ENCODE peak calls at places on chromosomes 5 and 9, in nine cellular contexts. H is astrocyte, N is cardiac fibroblast, J is endothelial cell, E is SK-N-SH, B is A549, W is pancreas, T is adrenal gland, U is HCT116. I is an unnamed sample.

GRCh38 chr5:127833999-127834953 is 131.1 kb downstream of the CCDC192 start:
- DNase-seq in B (no peak), W (no peak), E (no peak), U (no peak), N (peak), T (no peak), J (no peak), H (peak), I (no peak)

GRCh38 chr5:19487484-19487883 is 500.5 kb downstream of the CDH18 start:
- DNase-seq in N (no peak), W (no peak), U (no peak), T (no peak), H (no peak), B (no peak), E (no peak), J (no peak), I (no peak)

GRCh38 chr9:107707915-107708441 is 218.4 kb upstream of the KLF4 start:
- DNase-seq in B (peak), T (peak), N (peak), E (no peak), H (peak), J (no peak), W (no peak), U (no peak), I (no peak)

GRCh38 chr5:78508231-78508765 is 140.3 kb downstream of the LHFPL2 start:
- DNase-seq in E (no peak), B (no peak), H (peak), W (no peak), U (no peak), J (no peak), T (no peak), N (peak), I (no peak)

GRCh38 chr5:171762016-171762415 is 23.6 kb upstream of the SMIM23 start:
- DNase-seq in W (no peak), U (no peak), H (no peak), J (no peak), T (no peak), N (no peak), B (no peak), E (no peak), I (no peak)

GRCh38 chr5:143080407-143080806 is 310.2 kb downstream of the ARHGAP26 start:
- DNase-seq in N (no peak), W (no peak), J (no peak), B (no peak), E (no peak), H (no peak), T (no peak), U (no peak), I (no peak)

GRCh38 chr9:96022445-96023031 is 147.0 kb downstream of the ERCC6L2 start:
- DNase-seq in E (peak), J (peak), U (no peak), B (no peak), W (no peak), T (no peak), H (no peak), N (no peak), I (peak)

GRCh38 chr5:10701567-10702039 is 59.4 kb downstream of the DAP start:
- DNase-seq in W (no peak), T (peak), B (peak), H (peak), N (peak), J (peak), U (no peak), E (peak), I (no peak)

GRCh38 chr9:105835721-105836120 is 141.4 kb downstream of the TMEM38B start:
- DNase-seq in J (peak), W (peak), T (no peak), U (no peak), N (no peak), B (no peak), E (no peak), H (no peak), I (no peak)

GRCh38 chr9:134367796-134368490 is 41.7 kb downstream of the RXRA start:
- DNase-seq in E (peak), N (no peak), W (no peak), U (no peak), H (no peak), B (no peak), T (peak), J (no peak), I (no peak)

GRCh38 chr5:161547573-161548471 is 1.3 kb upstream of the GABRB2 start:
- DNase-seq in E (peak), B (no peak), N (no peak), U (no peak), W (peak), T (peak), H (no peak), J (peak), I (peak)

GRCh38 chr5:125032286-125032685 is 285.8 kb upstream of the ZNF608 start:
- DNase-seq in T (no peak), W (no peak), E (no peak), B (no peak), H (no peak), N (no peak), U (no peak), J (no peak), I (no peak)

GRCh38 chr9:133837644-133838597 is 99.8 kb upstream of the SARDH start:
- DNase-seq in B (no peak), E (no peak), N (no peak), H (no peak), J (no peak), U (no peak), T (no peak), W (peak), I (no peak)

GRCh38 chr5:31944683-31945445 is 229.3 kb downstream of the GOLPH3 start:
- DNase-seq in T (no peak), H (no peak), W (peak), N (no peak), U (no peak), J (no peak), B (no peak), E (peak), I (no peak)

GRCh38 chr9:105264380-105264779 is 19.9 kb downstream of the SLC44A1 start:
- DNase-seq in J (no peak), N (peak), B (no peak), H (no peak), W (no peak), T (no peak), E (no peak), U (peak), I (no peak)

GRCh38 chr9:137801023-137801319 is 76.6 kb upstream of the CACNA1B start:
- DNase-seq in E (no peak), T (no peak), J (no peak), U (no peak), W (peak), B (no peak), H (no peak), N (no peak), I (no peak)

GRCh38 chr5:168752416-168753190 is 173.4 kb upstream of the PANK3 start:
- DNase-seq in W (no peak), N (no peak), B (no peak), H (no peak), E (no peak), U (no peak), T (no peak), J (no peak), I (no peak)

GRCh38 chr9:71681708-71682268 is 86.5 kb downstream of the CEMIP2 start:
- DNase-seq in T (no peak), H (peak), J (no peak), N (peak), B (peak), U (peak), E (no peak), W (no peak), I (no peak)

GRCh38 chr5:117800261-117800660 is 1188.1 kb downstream of the DTWD2 start:
- DNase-seq in J (no peak), W (no peak), B (no peak), N (peak), T (no peak), U (no peak), H (no peak), E (no peak), I (no peak)

GRCh38 chr9:86614871-86615849 is 260.9 kb upstream of the TUT7 start:
- DNase-seq in W (no peak), H (peak), B (no peak), E (peak), J (peak), N (peak), U (no peak), T (peak), I (peak)

GRCh38 chr9:79028101-79028500 is 543.7 kb upstream of the TLE4 start:
- DNase-seq in E (no peak), N (peak), B (no peak), W (no peak), U (no peak), H (peak), J (no peak), T (no peak), I (no peak)

GRCh38 chr5:39424751-39425524 is at the start of gene DAB2:
- DNase-seq in E (peak), W (peak), J (peak), N (peak), B (peak), U (peak), H (peak), T (peak), I (peak)

GRCh38 chr5:18276939-18277338 is 642.7 kb downstream of the TAF11L14 start:
- DNase-seq in N (no peak), H (no peak), J (no peak), T (no peak), U (no peak), E (no peak), B (no peak), W (no peak), I (no peak)

GRCh38 chr5:40277161-40277906 is 402.4 kb upstream of the PTGER4 start:
- DNase-seq in E (no peak), U (no peak), N (no peak), W (no peak), J (no peak), H (no peak), T (no peak), B (no peak), I (peak)

GRCh38 chr9:91143162-91143561 is 218.6 kb downstream of the AUH start:
- DNase-seq in U (no peak), H (no peak), J (no peak), E (no peak), W (no peak), B (no peak), N (no peak), T (no peak), I (no peak)

GRCh38 chr9:90960941-90961340 is 159.3 kb downstream of the SYK start:
- DNase-seq in N (peak), H (no peak), J (no peak), B (no peak), T (no peak), E (no peak), W (no peak), U (no peak), I (no peak)

GRCh38 chr5:1915316-1915715 is 32.6 kb upstream of the IRX4 start:
- DNase-seq in T (no peak), B (no peak), W (no peak), N (no peak), J (no peak), U (no peak), H (no peak), E (no peak), I (no peak)

GRCh38 chr5:79193643-79194042 is 42.3 kb upstream of the JMY start:
- DNase-seq in T (peak), W (no peak), E (no peak), N (peak), B (no peak), U (no peak), H (peak), J (no peak), I (no peak)

GRCh38 chr5:106875591-106876297 is 795.0 kb downstream of the EFNA5 start:
- DNase-seq in W (peak), H (no peak), T (peak), E (no peak), N (peak), J (peak), U (peak), B (peak), I (peak)

GRCh38 chr5:862367-863243 is 11.8 kb upstream of the ZDHHC11 start:
- DNase-seq in U (no peak), N (peak), B (no peak), T (no peak), E (no peak), J (no peak), H (no peak), W (peak), I (no peak)

GRCh38 chr5:73307645-73308346 is 134.8 kb downstream of the TMEM174 start:
- DNase-seq in E (no peak), T (no peak), J (no peak), N (no peak), B (no peak), W (no peak), U (no peak), H (no peak), I (no peak)

GRCh38 chr5:77628840-77629552 is 9.5 kb downstream of the OTP start:
- DNase-seq in J (no peak), B (no peak), T (no peak), W (no peak), U (no peak), N (no peak), H (no peak), E (peak), I (no peak)

GRCh38 chr5:55338810-55339243 is 31.0 kb downstream of the MTREX start:
- DNase-seq in W (no peak), T (no peak), N (peak), B (no peak), H (no peak), U (no peak), E (no peak), J (no peak), I (peak)

GRCh38 chr5:143979044-143979690 is 167.2 kb downstream of the HMHB1 start:
- DNase-seq in H (no peak), E (no peak), U (no peak), W (no peak), T (no peak), B (no peak), N (peak), J (no peak), I (peak)

GRCh38 chr5:174571662-174572397 is 152.6 kb upstream of the MSX2 start:
- DNase-seq in U (peak), B (peak), T (peak), W (no peak), E (peak), H (peak), N (peak), J (no peak), I (no peak)

GRCh38 chr9:111298831-111299603 is 31.0 kb downstream of the OR2K2 start:
- DNase-seq in E (peak), N (peak), U (peak), W (no peak), B (peak), H (peak), J (peak), T (peak), I (peak)

GRCh38 chr9:37542488-37542887 is 33.7 kb downstream of the FBXO10 start:
- DNase-seq in T (no peak), B (no peak), U (no peak), H (no peak), N (no peak), J (no peak), E (no peak), W (no peak), I (no peak)

GRCh38 chr9:33445941-33446506 is 1.4 kb downstream of the AQP3 start:
- DNase-seq in B (no peak), J (no peak), N (no peak), T (no peak), H (no peak), W (no peak), E (no peak), U (no peak), I (no peak)

GRCh38 chr9:36064448-36065037 is 27.8 kb downstream of the RECK start:
- DNase-seq in U (no peak), H (peak), E (no peak), B (no peak), J (no peak), W (no peak), T (no peak), N (peak), I (no peak)
- TF ChIP-seq CTCF in U (no peak), H (no peak), E (no peak), B (no peak), J (no peak), W (no peak), T (no peak), N (no peak), I (no peak)

GRCh38 chr9:16032799-16033198 is 480.0 kb downstream of the CCDC171 start:
- DNase-seq in W (no peak), J (no peak), E (no peak), H (peak), B (no peak), N (peak), T (no peak), U (peak), I (no peak)
- TF ChIP-seq CTCF in W (no peak), J (no peak), E (peak), H (no peak), B (peak), N (peak), T (no peak), U (peak), I (no peak)

GRCh38 chr5:147339313-147339712 is 104.5 kb downstream of the STK32A start:
- DNase-seq in U (no peak), J (no peak), N (no peak), E (no peak), T (no peak), H (no peak), W (no peak), B (no peak), I (no peak)
- TF ChIP-seq CTCF in U (peak), J (no peak), N (peak), E (peak), T (no peak), H (no peak), W (no peak), B (no peak), I (no peak)

DNA sequence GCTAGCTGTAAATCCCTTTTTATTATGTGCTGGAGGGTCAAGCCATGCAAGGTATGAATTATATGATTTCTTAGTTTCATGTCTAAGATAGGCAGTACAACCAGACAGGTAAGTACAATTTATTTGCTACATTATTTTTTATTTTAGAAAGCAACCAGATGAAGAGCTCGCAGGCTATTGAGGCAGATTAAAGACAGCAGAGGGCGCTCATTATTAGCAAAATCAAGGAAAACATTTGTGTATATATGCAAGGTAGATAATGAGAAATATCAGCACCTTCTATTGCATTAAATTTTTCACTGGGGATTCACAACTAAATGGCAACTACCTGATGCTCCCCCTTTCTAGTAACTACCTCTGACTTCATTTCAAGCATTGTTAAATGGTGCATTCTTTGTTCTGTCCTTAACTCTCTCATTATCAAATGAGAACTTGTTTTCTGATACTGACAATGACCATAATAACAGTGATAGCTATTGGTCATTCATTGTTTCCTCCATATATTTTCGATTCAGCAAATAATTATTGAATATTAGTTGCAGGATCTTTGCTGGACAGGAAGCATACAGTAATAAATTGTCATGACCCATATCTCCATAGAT is 8.6 kb downstream of the SCGB3A2 start:
- DNase-seq in E (peak), H (no peak), N (peak), U (peak), B (peak), T (no peak), W (no peak), J (peak), I (no peak)
- TF ChIP-seq CTCF in E (peak), H (peak), N (peak), U (peak), B (peak), T (peak), W (no peak), J (peak), I (no peak)

GRCh38 chr9:2666569-2666968 is 45.0 kb downstream of the VLDLR start:
- DNase-seq in W (no peak), H (no peak), B (no peak), E (no peak), N (no peak), J (no peak), U (no peak), T (no peak), I (no peak)

GRCh38 chr9:2663486-2663885 is 41.9 kb downstream of the VLDLR start:
- DNase-seq in U (no peak), E (no peak), B (no peak), T (no peak), J (no peak), N (no peak), W (no peak), H (no peak), I (no peak)

GRCh38 chr9:2664675-2665065 is 43.1 kb downstream of the VLDLR start:
- DNase-seq in U (no peak), J (no peak), B (no peak), N (no peak), E (no peak), W (no peak), H (no peak), T (no peak), I (no peak)

GRCh38 chr9:2663886-2664674 is 42.5 kb downstream of the VLDLR start:
- DNase-seq in B (no peak), N (no peak), H (no peak), U (no peak), T (no peak), J (no peak), E (no peak), W (no peak), I (no peak)

DNA sequence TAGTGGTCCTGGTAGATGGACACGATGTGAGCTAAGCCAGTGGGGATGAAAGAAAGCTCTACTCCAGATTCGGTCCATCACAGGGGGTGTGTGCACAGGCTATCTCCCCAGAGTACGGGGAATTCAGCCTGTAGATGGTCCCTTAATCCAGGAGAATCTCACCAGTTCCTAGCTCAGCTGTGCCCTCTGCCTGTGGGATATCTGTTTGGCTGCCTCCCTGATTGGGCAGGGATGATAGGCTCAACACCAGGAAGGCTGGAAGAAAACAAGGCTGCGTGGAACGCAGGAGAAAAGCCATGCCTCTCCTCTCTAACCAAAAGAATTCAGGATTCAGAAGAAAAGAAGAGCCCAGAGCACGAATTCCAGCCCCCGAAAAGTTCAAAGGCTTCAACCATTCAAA is 40.9 kb downstream of the VLDLR start:
- DNase-seq in B (no peak), T (no peak), W (no peak), H (no peak), N (no peak), J (peak), U (no peak), E (peak), I (no peak)
- TF ChIP-seq CTCF in B (peak), T (peak), W (no peak), H (no peak), N (no peak), J (no peak), U (no peak), E (peak), I (no peak)

DNA sequence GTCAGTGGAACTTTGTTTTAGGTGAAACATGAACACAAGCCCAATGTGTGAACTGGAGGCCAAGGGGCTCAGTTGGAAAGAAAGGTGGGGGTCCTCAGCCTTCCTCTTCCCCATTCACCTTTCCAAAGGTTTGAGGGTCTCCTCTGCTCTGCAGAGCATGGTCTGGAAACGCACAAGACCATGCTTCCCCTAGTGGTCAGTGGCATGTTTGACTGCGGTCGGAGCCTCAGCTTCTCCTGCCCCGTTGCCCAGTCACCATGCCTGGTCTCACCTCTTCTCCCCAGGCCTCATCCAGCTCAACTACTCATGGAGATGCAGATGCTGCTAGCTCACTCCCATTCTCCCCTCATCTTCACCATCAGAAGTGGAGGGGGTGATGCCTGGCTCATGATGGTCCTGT is 340.3 kb downstream of the GADD45G start:
- DNase-seq in E (no peak), B (no peak), N (no peak), J (peak), W (no peak), T (no peak), H (no peak), U (no peak), I (no peak)
- TF ChIP-seq CTCF in E (no peak), B (no peak), N (no peak), J (peak), W (no peak), T (no peak), H (no peak), U (peak), I (no peak)